ENCODE peak calls at places on chromosomes 12 and 14, in six cellular contexts. F, J, B, G, W and T are unnamed samples.

GRCh38 chr14:103704708-103705107 is 10.5 kb downstream of the XRCC3 start:
- DNase-seq in F (no peak), J (no peak), B (no peak), G (no peak), W (no peak), T (no peak)

GRCh38 chr12:109833307-109834189 is at the start of gene TRPV4:
- DNase-seq in F (no peak), J (no peak), B (peak; percentile 60), G (no peak), W (no peak), T (peak; percentile 42)

GRCh38 chr14:70731447-70732239 is 77.7 kb downstream of the MAP3K9 start:
- DNase-seq in F (no peak), J (no peak), B (no peak), G (no peak), W (no peak), T (no peak)

GRCh38 chr14:50801706-50802105 is 29.3 kb downstream of the NIN start:
- DNase-seq in F (no peak), J (no peak), B (no peak), G (no peak), W (no peak), T (peak; percentile 25)

GRCh38 chr14:23079716-23080115 is 15.2 kb downstream of the ACIN1 start:
- DNase-seq in F (no peak), J (no peak), B (no peak), G (no peak), W (no peak), T (peak; percentile 37)

GRCh38 chr14:71465316-71465715 is 466.9 kb upstream of the RGS6 start:
- DNase-seq in F (no peak), J (no peak), B (no peak), G (no peak), W (no peak), T (peak; percentile 54)

GRCh38 chr14:64265222-64265621 is 28.9 kb downstream of the ESR2 start:
- DNase-seq in F (no peak), J (no peak), B (no peak), G (no peak), W (no peak), T (no peak)

GRCh38 chr12:9064201-9064814 is 51.4 kb downstream of the A2M start:
- DNase-seq in F (peak; percentile 42), J (peak; percentile 30), B (peak; percentile 71), G (no peak), W (peak; percentile 32), T (peak; percentile 56)